ENCODE peak calls at places on chromosome 18, in six cellular contexts. A is activated naive CD4-positive, alpha-beta T cell treated with anti-CD3 and anti-CD28 coated beads for 36 hours; Q is AG20443; E is MM.1S; W is hippocampal formation; Z is heart right ventricle. S is an unnamed sample.
A peak's percentile ranks its signal among the peaks of the same experiment; 100 is the strongest.

GRCh38 chr18:50051288-50051687 is 143.7 kb downstream of the MYO5B start:
- DNase-seq in A (no peak), Q (no peak), E (no peak), W (no peak), Z (no peak), S (peak; percentile 24)

GRCh38 chr18:32998285-32998684 is 225.5 kb upstream of the KLHL14 start:
- DNase-seq in A (no peak), Q (no peak), E (no peak), W (no peak), Z (no peak), S (no peak)

GRCh38 chr18:59220164-59220783 is 316 bp downstream of the GRP start:
- DNase-seq in A (no peak), Q (peak; percentile 46), E (no peak), W (no peak), Z (no peak), S (no peak)

GRCh38 chr18:392926-393325 is 107.6 kb downstream of the COLEC12 start:
- DNase-seq in A (no peak), Q (no peak), E (no peak), W (no peak), Z (no peak), S (no peak)

GRCh38 chr18:44552706-44553105 is 128.0 kb upstream of the SETBP1 start:
- DNase-seq in A (no peak), Q (no peak), E (no peak), W (no peak), Z (no peak), S (no peak)

GRCh38 chr18:11146238-11146946 is 3.0 kb downstream of the PIEZO2 start:
- DNase-seq in A (no peak), Q (no peak), E (no peak), W (peak; percentile 47), Z (peak; percentile 58), S (no peak)

GRCh38 chr18:48678237-48679115 is 139.6 kb downstream of the CTIF start:
- DNase-seq in A (no peak), Q (no peak), E (no peak), W (no peak), Z (no peak), S (no peak)

GRCh38 chr18:985301-985700 is 80.6 kb downstream of the ADCYAP1 start:
- DNase-seq in A (no peak), Q (no peak), E (no peak), W (no peak), Z (no peak), S (no peak)

GRCh38 chr18:9846162-9846915 is 39.4 kb upstream of the TXNDC2 start:
- DNase-seq in A (no peak), Q (no peak), E (no peak), W (no peak), Z (no peak), S (no peak)

GRCh38 chr18:4203525-4203924 is 251.6 kb downstream of the DLGAP1 start:
- DNase-seq in A (no peak), Q (no peak), E (no peak), W (no peak), Z (no peak), S (peak; percentile 12)

GRCh38 chr18:55320399-55321255 is 267.4 kb downstream of the TCF4 start:
- DNase-seq in A (no peak), Q (no peak), E (peak; percentile 54), W (no peak), Z (no peak), S (peak; percentile 36)

GRCh38 chr18:31436825-31437224 is 10.7 kb upstream of the DSG3 start:
- DNase-seq in A (no peak), Q (no peak), E (no peak), W (no peak), Z (no peak), S (peak; percentile 32)

GRCh38 chr18:9401166-9401565 is 66.6 kb downstream of the TWSG1 start:
- DNase-seq in A (no peak), Q (no peak), E (no peak), W (no peak), Z (no peak), S (no peak)

GRCh38 chr18:48597110-48597509 is 58.3 kb downstream of the CTIF start:
- DNase-seq in A (no peak), Q (no peak), E (no peak), W (no peak), Z (no peak), S (no peak)

GRCh38 chr18:45222200-45222599 is 393.1 kb upstream of the SLC14A2 start:
- DNase-seq in A (no peak), Q (no peak), E (no peak), W (no peak), Z (no peak), S (no peak)

GRCh38 chr18:79881695-79882094 is 69.8 kb downstream of the SLC66A2 start:
- DNase-seq in A (no peak), Q (no peak), E (no peak), W (no peak), Z (no peak), S (no peak)

GRCh38 chr18:51074605-51075004 is 44.6 kb downstream of the SMAD4 start:
- DNase-seq in A (no peak), Q (no peak), E (no peak), W (no peak), Z (no peak), S (no peak)

GRCh38 chr18:43875496-43875895 is 598.2 kb upstream of the SYT4 start:
- DNase-seq in A (no peak), Q (peak; percentile 16), E (no peak), W (no peak), Z (no peak), S (no peak)

GRCh38 chr18:64803471-64803870 is 654.6 kb upstream of the LINC00305 start:
- DNase-seq in A (no peak), Q (no peak), E (no peak), W (no peak), Z (no peak), S (no peak)

GRCh38 chr18:36811430-36811829 is 17.4 kb downstream of the TPGS2 start:
- DNase-seq in A (no peak), Q (peak; percentile 80), E (no peak), W (no peak), Z (no peak), S (no peak)

GRCh38 chr18:11040823-11041712 is 108.3 kb downstream of the PIEZO2 start:
- DNase-seq in A (peak; percentile 30), Q (peak; percentile 70), E (peak; percentile 51), W (peak; percentile 46), Z (no peak), S (no peak)

GRCh38 chr18:62524443-62525200 is 1.8 kb downstream of the ZCCHC2 start:
- DNase-seq in A (peak; percentile 59), Q (peak; percentile 71), E (peak; percentile 42), W (peak; percentile 70), Z (peak; percentile 69), S (peak; percentile 51)

GRCh38 chr18:47522359-47522758 is 270.9 kb upstream of the SKOR2 start:
- DNase-seq in A (no peak), Q (no peak), E (no peak), W (no peak), Z (no peak), S (peak; percentile 44)